ENCODE peak calls at places on chromosomes 11 and 22, in eight cellular contexts. S is activated CD4-positive, alpha-beta T cell treated with anti-CD3 and anti-CD28 coated beads, Interleukin-2, amount 10 ng/mL, durations not matched to agents 7 days and 5 days; K is stimulated activated naive CD4-positive, alpha-beta T cell; G is body of pancreas; Y is stimulated activated CD8-positive, alpha-beta memory T cell treated with anti-CD3 and anti-CD28 coated beads, Interleukin-2, amount 100 ng/mL, for 48 hours; N is AML-193; D is NCI-H1105; X is central memory CD4-positive, alpha-beta T cell. V is an unnamed sample.

GRCh38 chr11:125621995-125622394 is 3.0 kb upstream of the CHEK1 start:
- DNase-seq in Y (no peak), G (no peak), S (no peak), X (no peak), D (no peak), K (no peak), N (no peak), V (no peak)

GRCh38 chr11:57303280-57303989 is 21.3 kb downstream of the TNKS1BP1 start:
- DNase-seq in Y (no peak), N (no peak), S (no peak), D (no peak), K (no peak), G (no peak), X (no peak), V (no peak)

GRCh38 chr11:79400717-79401330 is 40.0 kb downstream of the TENM4 start:
- DNase-seq in Y (no peak), G (no peak), X (no peak), D (no peak), N (peak), K (no peak), S (peak), V (no peak)

GRCh38 chr22:49352361-49353169 is 475.1 kb downstream of the BRD1 start:
- DNase-seq in G (no peak), D (no peak), N (no peak), Y (no peak), K (no peak), S (no peak), X (no peak), V (no peak)

GRCh38 chr11:129117595-129118350 is 74.4 kb downstream of the ARHGAP32 start:
- DNase-seq in Y (no peak), K (peak), N (peak), X (peak), S (peak), G (peak), D (peak), V (peak)

GRCh38 chr11:17414992-17415391 is 26.5 kb upstream of the KCNJ11 start:
- DNase-seq in X (no peak), Y (no peak), D (no peak), K (no peak), G (no peak), N (no peak), S (no peak), V (no peak)

GRCh38 chr22:44003016-44003775 is 20.9 kb upstream of the PARVB start:
- DNase-seq in S (no peak), G (no peak), Y (no peak), X (no peak), N (no peak), D (no peak), K (no peak), V (no peak)

GRCh38 chr11:36500315-36500721 is 9.8 kb downstream of the TRAF6 start:
- DNase-seq in Y (no peak), K (no peak), D (no peak), X (no peak), S (no peak), G (no peak), N (no peak), V (no peak)

GRCh38 chr22:36816635-36817428 is at the start of gene PVALB:
- DNase-seq in G (peak), Y (no peak), N (no peak), K (no peak), D (peak), X (no peak), S (no peak), V (no peak)

GRCh38 chr11:64799925-64800632 is 2.9 kb downstream of the MAP4K2 start:
- DNase-seq in K (no peak), Y (no peak), X (no peak), N (no peak), G (no peak), D (no peak), S (no peak), V (no peak)

GRCh38 chr11:94731921-94732601 is 36.1 kb upstream of the AMOTL1 start:
- DNase-seq in S (no peak), K (no peak), N (no peak), G (no peak), Y (no peak), X (no peak), D (no peak), V (no peak)

GRCh38 chr11:13939952-13940610 is 22.4 kb upstream of the SPON1 start:
- DNase-seq in X (no peak), N (no peak), S (no peak), K (no peak), G (no peak), Y (no peak), D (no peak), V (no peak)

GRCh38 chr11:116471608-116472007 is 301.2 kb downstream of the BUD13 start:
- DNase-seq in X (no peak), G (no peak), D (no peak), S (no peak), N (no peak), Y (no peak), K (no peak), V (no peak)

GRCh38 chr11:59802639-59803176 is 7.9 kb downstream of the MRPL16 start:
- DNase-seq in S (peak), K (peak), Y (no peak), D (peak), N (peak), G (no peak), X (peak), V (peak)

GRCh38 chr11:70176940-70177689 is 26.0 kb upstream of the FADD start:
- DNase-seq in K (peak), D (no peak), Y (peak), X (peak), N (peak), G (no peak), S (peak), V (peak)

GRCh38 chr11:72969894-72970335 is 155.7 kb downstream of the ATG16L2 start:
- DNase-seq in D (no peak), Y (no peak), G (no peak), X (peak), N (no peak), S (peak), K (no peak), V (no peak)

GRCh38 chr11:110908401-110909106 is 196.3 kb upstream of the ARHGAP20 start:
- DNase-seq in S (peak), X (no peak), K (no peak), D (no peak), N (no peak), G (no peak), Y (no peak), V (no peak)

GRCh38 chr11:61820174-61820573 is 3.4 kb upstream of the FADS1 start:
- DNase-seq in S (no peak), D (no peak), N (no peak), K (no peak), G (no peak), X (no peak), Y (no peak), V (no peak)